ENCODE peak calls at places on chromosomes 1 and 21, in eight cellular contexts. P is kidney glomerular epithelial cell; F is naive thymus-derived CD4-positive, alpha-beta T cell; M is HFF-Myc; J is aorta; S is astrocyte of the spinal cord; X is dorsolateral prefrontal cortex; T is effector memory CD4-positive, alpha-beta T cell. C is an unnamed sample.
A peak's percentile ranks its signal among the peaks of the same experiment; 100 is the strongest.

GRCh38 chr21:41370840-41371697 is 9.2 kb downstream of the MX2 start:
- DNase-seq in P (no peak), F (no peak), M (no peak), J (no peak), S (no peak), X (no peak), T (no peak), C (no peak)

GRCh38 chr1:85578321-85579295 is 2.0 kb upstream of the CCN1 start:
- DNase-seq in P (peak; percentile 85), F (no peak), M (peak; percentile 95), J (no peak), S (peak; percentile 97), X (no peak), T (no peak), C (no peak)

GRCh38 chr1:205437570-205437969 is 15.7 kb upstream of the LEMD1 start:
- DNase-seq in P (no peak), F (no peak), M (no peak), J (no peak), S (no peak), X (no peak), T (no peak), C (no peak)

GRCh38 chr1:46223472-46223943 is 20.4 kb downstream of the LURAP1 start:
- DNase-seq in P (peak; percentile 75), F (peak; percentile 59), M (peak; percentile 76), J (peak; percentile 75), S (peak; percentile 91), X (peak; percentile 80), T (peak; percentile 25), C (peak; percentile 69)

GRCh38 chr1:234780531-234781162 is 170.7 kb upstream of the IRF2BP2 start:
- DNase-seq in P (no peak), F (no peak), M (no peak), J (no peak), S (no peak), X (no peak), T (no peak), C (peak; percentile 73)

GRCh38 chr1:154621875-154622274 is 13.9 kb upstream of the ADAR start:
- DNase-seq in P (no peak), F (no peak), M (no peak), J (no peak), S (peak; percentile 22), X (no peak), T (no peak), C (no peak)

GRCh38 chr1:42957880-42958487 is 684 bp downstream of the SLC2A1 start:
- DNase-seq in P (peak; percentile 16), F (peak; percentile 57), M (no peak), J (peak; percentile 72), S (no peak), X (peak; percentile 77), T (peak; percentile 44), C (no peak)

GRCh38 chr1:91011726-91012125 is 10.1 kb downstream of the ZNF644 start:
- DNase-seq in P (no peak), F (no peak), M (no peak), J (no peak), S (peak; percentile 52), X (no peak), T (no peak), C (no peak)

GRCh38 chr1:3903141-3904005 is 3.3 kb upstream of the C1orf174 start:
- DNase-seq in P (no peak), F (no peak), M (no peak), J (peak; percentile 43), S (peak; percentile 4), X (no peak), T (no peak), C (peak; percentile 25)

GRCh38 chr21:31612889-31613785 is 46.4 kb upstream of the SOD1 start:
- DNase-seq in P (no peak), F (no peak), M (no peak), J (no peak), S (no peak), X (no peak), T (no peak), C (no peak)

GRCh38 chr1:209710098-209710497 is 5.5 kb downstream of the HSD11B1 start:
- DNase-seq in P (no peak), F (no peak), M (no peak), J (no peak), S (no peak), X (no peak), T (no peak), C (no peak)

GRCh38 chr1:155454096-155454495 is 108.5 kb downstream of the ASH1L start:
- DNase-seq in P (no peak), F (no peak), M (no peak), J (no peak), S (no peak), X (no peak), T (no peak), C (no peak)

GRCh38 chr1:182615468-182616129 is 11.4 kb upstream of the RGS16 start:
- DNase-seq in P (no peak), F (no peak), M (no peak), J (peak; percentile 84), S (peak; percentile 78), X (no peak), T (peak; percentile 45), C (no peak)

GRCh38 chr1:197763307-197763706 is 12.0 kb downstream of the DENND1B start:
- DNase-seq in P (no peak), F (no peak), M (no peak), J (no peak), S (no peak), X (no peak), T (no peak), C (no peak)

GRCh38 chr1:8351693-8352470 is 34.0 kb downstream of the SLC45A1 start:
- DNase-seq in P (no peak), F (no peak), M (no peak), J (peak; percentile 33), S (no peak), X (no peak), T (no peak), C (no peak)

GRCh38 chr1:22817462-22817861 is 106.8 kb downstream of the EPHB2 start:
- DNase-seq in P (no peak), F (no peak), M (no peak), J (no peak), S (no peak), X (no peak), T (no peak), C (no peak)

GRCh38 chr1:155888481-155888880 is 22.7 kb downstream of the RIT1 start:
- DNase-seq in P (no peak), F (no peak), M (no peak), J (no peak), S (peak; percentile 39), X (no peak), T (no peak), C (no peak)

GRCh38 chr1:209248649-209249279 is 334.8 kb upstream of the CAMK1G start:
- DNase-seq in P (peak; percentile 66), F (peak; percentile 33), M (peak; percentile 26), J (no peak), S (peak; percentile 72), X (no peak), T (peak; percentile 9), C (no peak)

GRCh38 chr1:188302746-188303145 is 1474.0 kb downstream of the PLA2G4A start:
- DNase-seq in P (no peak), F (no peak), M (no peak), J (no peak), S (no peak), X (no peak), T (no peak), C (no peak)

GRCh38 chr1:232538224-232538942 is 91.5 kb downstream of the SIPA1L2 start:
- DNase-seq in P (peak; percentile 97), F (no peak), M (no peak), J (no peak), S (peak; percentile 65), X (no peak), T (no peak), C (no peak)

GRCh38 chr1:72635719-72636118 is 353.4 kb upstream of the NEGR1 start:
- DNase-seq in P (no peak), F (no peak), M (no peak), J (no peak), S (peak; percentile 32), X (no peak), T (no peak), C (no peak)

GRCh38 chr1:162422662-162423375 is 10.9 kb upstream of the SH2D1B start:
- DNase-seq in P (no peak), F (no peak), M (no peak), J (no peak), S (no peak), X (no peak), T (no peak), C (no peak)

GRCh38 chr1:232571523-232571922 is 58.4 kb downstream of the SIPA1L2 start:
- DNase-seq in P (no peak), F (no peak), M (no peak), J (no peak), S (peak; percentile 22), X (no peak), T (no peak), C (no peak)

GRCh38 chr1:6497215-6497866 is 5.9 kb upstream of the PLEKHG5 start:
- DNase-seq in P (no peak), F (peak; percentile 59), M (no peak), J (peak; percentile 78), S (no peak), X (peak; percentile 58), T (peak; percentile 50), C (peak; percentile 64)

GRCh38 chr1:72063364-72063763 is 219.0 kb downstream of the NEGR1 start:
- DNase-seq in P (no peak), F (no peak), M (no peak), J (no peak), S (peak; percentile 52), X (no peak), T (no peak), C (no peak)

GRCh38 chr1:118081387-118081786 is 103.6 kb downstream of the SPAG17 start:
- DNase-seq in P (no peak), F (no peak), M (no peak), J (no peak), S (no peak), X (no peak), T (no peak), C (no peak)

GRCh38 chr21:45029968-45030636 is 44.3 kb upstream of the ADARB1 start:
- DNase-seq in P (no peak), F (no peak), M (no peak), J (no peak), S (no peak), X (no peak), T (no peak), C (no peak)

GRCh38 chr1:85379203-85380136 is 85.5 kb downstream of the DDAH1 start:
- DNase-seq in P (no peak), F (no peak), M (no peak), J (no peak), S (no peak), X (no peak), T (no peak), C (no peak)

GRCh38 chr1:151210830-151211229 is 12.5 kb downstream of the PIP5K1A start:
- DNase-seq in P (no peak), F (no peak), M (no peak), J (no peak), S (peak; percentile 12), X (no peak), T (no peak), C (no peak)

GRCh38 chr1:9721606-9722377 is 70.3 kb downstream of the PIK3CD start:
- DNase-seq in P (no peak), F (peak; percentile 76), M (no peak), J (peak; percentile 56), S (no peak), X (no peak), T (peak; percentile 74), C (no peak)

GRCh38 chr1:231872461-231872910 is 245.9 kb downstream of the DISC1 start:
- DNase-seq in P (peak; percentile 12), F (no peak), M (peak; percentile 41), J (no peak), S (peak; percentile 59), X (no peak), T (no peak), C (no peak)